ENCODE peak calls at places on chromosomes 2 and 18, in nine cellular contexts. One of them, this sample, is unnamed.

GRCh38 chr18:26710460-26711096 is 154.9 kb downstream of the AQP4 start:
- DNase-seq in choroid plexus epithelial cell: no peak
- DNase-seq in fibroblast of the conjunctiva: no peak
- DNase-seq in stimulated activated CD4-positive, alpha-beta T cell treated with anti-CD3 and anti-CD28 coated beads, Interleukin-15, amount 100 ng/mL, for 1 hour: no peak
- DNase-seq in HuH-7: no peak
- DNase-seq in IMR-90: no peak
- DNase-seq in lung: no peak
- DNase-seq in HTR-8/SVneo: no peak
- DNase-seq in activated T-cell treated with anti-CD3 and anti-CD28 coated beads for 48 hours: no peak
- DNase-seq in this sample: no peak

GRCh38 chr18:35095983-35096676 is 54.9 kb downstream of the MAPRE2 start:
- DNase-seq in choroid plexus epithelial cell: peak
- DNase-seq in fibroblast of the conjunctiva: no peak
- DNase-seq in stimulated activated CD4-positive, alpha-beta T cell treated with anti-CD3 and anti-CD28 coated beads, Interleukin-15, amount 100 ng/mL, for 1 hour: no peak
- DNase-seq in activated T-cell treated with anti-CD3 and anti-CD28 coated beads for 48 hours: no peak
- DNase-seq in lung: no peak
- DNase-seq in HTR-8/SVneo: no peak
- DNase-seq in HuH-7: no peak
- DNase-seq in IMR-90: peak
- DNase-seq in this sample: no peak

GRCh38 chr2:235855011-235855410 is 313.2 kb downstream of the GBX2 start:
- DNase-seq in fibroblast of the conjunctiva: no peak
- DNase-seq in lung: no peak
- DNase-seq in HuH-7: no peak
- DNase-seq in activated T-cell treated with anti-CD3 and anti-CD28 coated beads for 48 hours: no peak
- DNase-seq in choroid plexus epithelial cell: no peak
- DNase-seq in HTR-8/SVneo: no peak
- DNase-seq in stimulated activated CD4-positive, alpha-beta T cell treated with anti-CD3 and anti-CD28 coated beads, Interleukin-15, amount 100 ng/mL, for 1 hour: no peak
- DNase-seq in IMR-90: no peak
- DNase-seq in this sample: no peak

GRCh38 chr18:79548077-79548450 is 131.5 kb upstream of the CTDP1 start:
- DNase-seq in choroid plexus epithelial cell: no peak
- DNase-seq in stimulated activated CD4-positive, alpha-beta T cell treated with anti-CD3 and anti-CD28 coated beads, Interleukin-15, amount 100 ng/mL, for 1 hour: no peak
- DNase-seq in fibroblast of the conjunctiva: no peak
- DNase-seq in activated T-cell treated with anti-CD3 and anti-CD28 coated beads for 48 hours: no peak
- DNase-seq in HuH-7: no peak
- DNase-seq in lung: no peak
- DNase-seq in HTR-8/SVneo: no peak
- DNase-seq in IMR-90: no peak
- DNase-seq in this sample: no peak

GRCh38 chr2:134008837-134009236 is 245.0 kb upstream of the MGAT5 start:
- DNase-seq in HuH-7: no peak
- DNase-seq in IMR-90: peak
- DNase-seq in activated T-cell treated with anti-CD3 and anti-CD28 coated beads for 48 hours: no peak
- DNase-seq in fibroblast of the conjunctiva: no peak
- DNase-seq in HTR-8/SVneo: no peak
- DNase-seq in stimulated activated CD4-positive, alpha-beta T cell treated with anti-CD3 and anti-CD28 coated beads, Interleukin-15, amount 100 ng/mL, for 1 hour: no peak
- DNase-seq in choroid plexus epithelial cell: no peak
- DNase-seq in lung: no peak
- DNase-seq in this sample: no peak

GRCh38 chr18:31649449-31649848 is 34.9 kb downstream of the B4GALT6 start:
- DNase-seq in HuH-7: no peak
- DNase-seq in activated T-cell treated with anti-CD3 and anti-CD28 coated beads for 48 hours: no peak
- DNase-seq in choroid plexus epithelial cell: no peak
- DNase-seq in IMR-90: no peak
- DNase-seq in lung: no peak
- DNase-seq in HTR-8/SVneo: no peak
- DNase-seq in fibroblast of the conjunctiva: no peak
- DNase-seq in stimulated activated CD4-positive, alpha-beta T cell treated with anti-CD3 and anti-CD28 coated beads, Interleukin-15, amount 100 ng/mL, for 1 hour: no peak
- DNase-seq in this sample: no peak

GRCh38 chr18:4455113-4455811 is at the start of gene DLGAP1:
- DNase-seq in lung: peak
- DNase-seq in fibroblast of the conjunctiva: no peak
- DNase-seq in HTR-8/SVneo: no peak
- DNase-seq in activated T-cell treated with anti-CD3 and anti-CD28 coated beads for 48 hours: no peak
- DNase-seq in HuH-7: no peak
- DNase-seq in choroid plexus epithelial cell: peak
- DNase-seq in stimulated activated CD4-positive, alpha-beta T cell treated with anti-CD3 and anti-CD28 coated beads, Interleukin-15, amount 100 ng/mL, for 1 hour: no peak
- DNase-seq in IMR-90: no peak
- DNase-seq in this sample: peak

GRCh38 chr2:65265090-65266045 is 37.7 kb downstream of the ACTR2 start:
- DNase-seq in fibroblast of the conjunctiva: peak
- DNase-seq in IMR-90: peak
- DNase-seq in activated T-cell treated with anti-CD3 and anti-CD28 coated beads for 48 hours: no peak
- DNase-seq in lung: no peak
- DNase-seq in choroid plexus epithelial cell: peak
- DNase-seq in HTR-8/SVneo: peak
- DNase-seq in stimulated activated CD4-positive, alpha-beta T cell treated with anti-CD3 and anti-CD28 coated beads, Interleukin-15, amount 100 ng/mL, for 1 hour: no peak
- DNase-seq in HuH-7: peak
- DNase-seq in this sample: no peak

GRCh38 chr2:40281021-40281940 is 170.6 kb downstream of the SLC8A1 start:
- DNase-seq in choroid plexus epithelial cell: peak
- DNase-seq in fibroblast of the conjunctiva: peak
- DNase-seq in HTR-8/SVneo: peak
- DNase-seq in IMR-90: peak
- DNase-seq in HuH-7: no peak
- DNase-seq in stimulated activated CD4-positive, alpha-beta T cell treated with anti-CD3 and anti-CD28 coated beads, Interleukin-15, amount 100 ng/mL, for 1 hour: no peak
- DNase-seq in activated T-cell treated with anti-CD3 and anti-CD28 coated beads for 48 hours: no peak
- DNase-seq in lung: no peak
- DNase-seq in this sample: no peak

GRCh38 chr2:227888289-227888688 is 16.9 kb downstream of the DAW1 start:
- DNase-seq in lung: no peak
- DNase-seq in activated T-cell treated with anti-CD3 and anti-CD28 coated beads for 48 hours: no peak
- DNase-seq in stimulated activated CD4-positive, alpha-beta T cell treated with anti-CD3 and anti-CD28 coated beads, Interleukin-15, amount 100 ng/mL, for 1 hour: no peak
- DNase-seq in fibroblast of the conjunctiva: no peak
- DNase-seq in HTR-8/SVneo: no peak
- DNase-seq in choroid plexus epithelial cell: no peak
- DNase-seq in IMR-90: no peak
- DNase-seq in HuH-7: no peak
- DNase-seq in this sample: no peak

GRCh38 chr2:25076749-25077148 is 34.9 kb downstream of the EFR3B start:
- DNase-seq in HuH-7: no peak
- DNase-seq in activated T-cell treated with anti-CD3 and anti-CD28 coated beads for 48 hours: no peak
- DNase-seq in fibroblast of the conjunctiva: no peak
- DNase-seq in lung: no peak
- DNase-seq in IMR-90: no peak
- DNase-seq in choroid plexus epithelial cell: no peak
- DNase-seq in HTR-8/SVneo: no peak
- DNase-seq in stimulated activated CD4-positive, alpha-beta T cell treated with anti-CD3 and anti-CD28 coated beads, Interleukin-15, amount 100 ng/mL, for 1 hour: no peak
- DNase-seq in this sample: no peak

GRCh38 chr2:189505412-189505953 is 64.2 kb downstream of the WDR75 start:
- DNase-seq in HTR-8/SVneo: no peak
- DNase-seq in HuH-7: no peak
- DNase-seq in choroid plexus epithelial cell: no peak
- DNase-seq in stimulated activated CD4-positive, alpha-beta T cell treated with anti-CD3 and anti-CD28 coated beads, Interleukin-15, amount 100 ng/mL, for 1 hour: no peak
- DNase-seq in activated T-cell treated with anti-CD3 and anti-CD28 coated beads for 48 hours: no peak
- DNase-seq in fibroblast of the conjunctiva: no peak
- DNase-seq in lung: no peak
- DNase-seq in IMR-90: no peak
- DNase-seq in this sample: no peak

GRCh38 chr2:106759962-106760361 is 126.0 kb downstream of the ST6GAL2 start:
- DNase-seq in activated T-cell treated with anti-CD3 and anti-CD28 coated beads for 48 hours: no peak
- DNase-seq in HTR-8/SVneo: no peak
- DNase-seq in lung: no peak
- DNase-seq in HuH-7: no peak
- DNase-seq in IMR-90: no peak
- DNase-seq in stimulated activated CD4-positive, alpha-beta T cell treated with anti-CD3 and anti-CD28 coated beads, Interleukin-15, amount 100 ng/mL, for 1 hour: no peak
- DNase-seq in fibroblast of the conjunctiva: no peak
- DNase-seq in choroid plexus epithelial cell: no peak
- DNase-seq in this sample: no peak

GRCh38 chr2:207750315-207750714 is 19.4 kb downstream of the FZD5 start:
- DNase-seq in HuH-7: no peak
- DNase-seq in activated T-cell treated with anti-CD3 and anti-CD28 coated beads for 48 hours: no peak
- DNase-seq in IMR-90: no peak
- DNase-seq in fibroblast of the conjunctiva: no peak
- DNase-seq in lung: no peak
- DNase-seq in HTR-8/SVneo: no peak
- DNase-seq in choroid plexus epithelial cell: no peak
- DNase-seq in stimulated activated CD4-positive, alpha-beta T cell treated with anti-CD3 and anti-CD28 coated beads, Interleukin-15, amount 100 ng/mL, for 1 hour: no peak
- DNase-seq in this sample: no peak

GRCh38 chr2:170148161-170148560 is 29.8 kb upstream of the MYO3B start:
- DNase-seq in IMR-90: peak
- DNase-seq in HTR-8/SVneo: no peak
- DNase-seq in lung: no peak
- DNase-seq in HuH-7: no peak
- DNase-seq in fibroblast of the conjunctiva: no peak
- DNase-seq in stimulated activated CD4-positive, alpha-beta T cell treated with anti-CD3 and anti-CD28 coated beads, Interleukin-15, amount 100 ng/mL, for 1 hour: no peak
- DNase-seq in choroid plexus epithelial cell: no peak
- DNase-seq in activated T-cell treated with anti-CD3 and anti-CD28 coated beads for 48 hours: no peak
- DNase-seq in this sample: no peak

GRCh38 chr2:156435392-156435724 is 821 bp upstream of the GPD2 start:
- DNase-seq in fibroblast of the conjunctiva: no peak
- DNase-seq in activated T-cell treated with anti-CD3 and anti-CD28 coated beads for 48 hours: no peak
- DNase-seq in IMR-90: no peak
- DNase-seq in lung: no peak
- DNase-seq in choroid plexus epithelial cell: no peak
- DNase-seq in HTR-8/SVneo: no peak
- DNase-seq in stimulated activated CD4-positive, alpha-beta T cell treated with anti-CD3 and anti-CD28 coated beads, Interleukin-15, amount 100 ng/mL, for 1 hour: no peak
- DNase-seq in HuH-7: peak
- DNase-seq in this sample: no peak

GRCh38 chr2:233386382-233387041 is 32.2 kb downstream of the DGKD start:
- DNase-seq in activated T-cell treated with anti-CD3 and anti-CD28 coated beads for 48 hours: no peak
- DNase-seq in IMR-90: peak
- DNase-seq in fibroblast of the conjunctiva: peak
- DNase-seq in HuH-7: no peak
- DNase-seq in HTR-8/SVneo: no peak
- DNase-seq in choroid plexus epithelial cell: peak
- DNase-seq in lung: no peak
- DNase-seq in stimulated activated CD4-positive, alpha-beta T cell treated with anti-CD3 and anti-CD28 coated beads, Interleukin-15, amount 100 ng/mL, for 1 hour: no peak
- DNase-seq in this sample: no peak

GRCh38 chr2:225288986-225289385 is 110.5 kb upstream of the NYAP2 start:
- DNase-seq in lung: no peak
- DNase-seq in IMR-90: peak
- DNase-seq in HuH-7: no peak
- DNase-seq in stimulated activated CD4-positive, alpha-beta T cell treated with anti-CD3 and anti-CD28 coated beads, Interleukin-15, amount 100 ng/mL, for 1 hour: no peak
- DNase-seq in choroid plexus epithelial cell: peak
- DNase-seq in HTR-8/SVneo: no peak
- DNase-seq in fibroblast of the conjunctiva: no peak
- DNase-seq in activated T-cell treated with anti-CD3 and anti-CD28 coated beads for 48 hours: no peak
- DNase-seq in this sample: no peak

GRCh38 chr2:62604336-62604735 is 98.3 kb upstream of the TMEM17 start:
- DNase-seq in choroid plexus epithelial cell: peak
- DNase-seq in HTR-8/SVneo: no peak
- DNase-seq in lung: no peak
- DNase-seq in IMR-90: peak
- DNase-seq in stimulated activated CD4-positive, alpha-beta T cell treated with anti-CD3 and anti-CD28 coated beads, Interleukin-15, amount 100 ng/mL, for 1 hour: no peak
- DNase-seq in fibroblast of the conjunctiva: no peak
- DNase-seq in HuH-7: no peak
- DNase-seq in activated T-cell treated with anti-CD3 and anti-CD28 coated beads for 48 hours: no peak
- DNase-seq in this sample: no peak

GRCh38 chr2:57701391-57701791 is 345.2 kb upstream of the VRK2 start:
- DNase-seq in stimulated activated CD4-positive, alpha-beta T cell treated with anti-CD3 and anti-CD28 coated beads, Interleukin-15, amount 100 ng/mL, for 1 hour: no peak
- DNase-seq in lung: no peak
- DNase-seq in HTR-8/SVneo: no peak
- DNase-seq in fibroblast of the conjunctiva: no peak
- DNase-seq in activated T-cell treated with anti-CD3 and anti-CD28 coated beads for 48 hours: no peak
- DNase-seq in IMR-90: peak
- DNase-seq in choroid plexus epithelial cell: peak
- DNase-seq in HuH-7: no peak
- DNase-seq in this sample: no peak

GRCh38 chr2:174343638-174344455 is 9.1 kb downstream of the SP9 start:
- DNase-seq in lung: no peak
- DNase-seq in stimulated activated CD4-positive, alpha-beta T cell treated with anti-CD3 and anti-CD28 coated beads, Interleukin-15, amount 100 ng/mL, for 1 hour: no peak
- DNase-seq in fibroblast of the conjunctiva: no peak
- DNase-seq in choroid plexus epithelial cell: no peak
- DNase-seq in HuH-7: no peak
- DNase-seq in activated T-cell treated with anti-CD3 and anti-CD28 coated beads for 48 hours: no peak
- DNase-seq in HTR-8/SVneo: no peak
- DNase-seq in IMR-90: no peak
- DNase-seq in this sample: no peak

GRCh38 chr2:239024226-239024625 is 176.3 kb downstream of the TWIST2 start:
- DNase-seq in HuH-7: no peak
- DNase-seq in choroid plexus epithelial cell: no peak
- DNase-seq in fibroblast of the conjunctiva: no peak
- DNase-seq in lung: no peak
- DNase-seq in IMR-90: no peak
- DNase-seq in stimulated activated CD4-positive, alpha-beta T cell treated with anti-CD3 and anti-CD28 coated beads, Interleukin-15, amount 100 ng/mL, for 1 hour: no peak
- DNase-seq in HTR-8/SVneo: no peak
- DNase-seq in activated T-cell treated with anti-CD3 and anti-CD28 coated beads for 48 hours: no peak
- DNase-seq in this sample: no peak

GRCh38 chr2:225334524-225334923 is 65.0 kb upstream of the NYAP2 start:
- DNase-seq in activated T-cell treated with anti-CD3 and anti-CD28 coated beads for 48 hours: no peak
- DNase-seq in stimulated activated CD4-positive, alpha-beta T cell treated with anti-CD3 and anti-CD28 coated beads, Interleukin-15, amount 100 ng/mL, for 1 hour: no peak
- DNase-seq in HuH-7: no peak
- DNase-seq in IMR-90: no peak
- DNase-seq in fibroblast of the conjunctiva: peak
- DNase-seq in choroid plexus epithelial cell: peak
- DNase-seq in HTR-8/SVneo: no peak
- DNase-seq in lung: no peak
- DNase-seq in this sample: no peak

GRCh38 chr2:108927936-108928659 is 60.9 kb downstream of the EDAR start:
- DNase-seq in choroid plexus epithelial cell: peak
- DNase-seq in activated T-cell treated with anti-CD3 and anti-CD28 coated beads for 48 hours: peak
- DNase-seq in HuH-7: peak
- DNase-seq in fibroblast of the conjunctiva: peak
- DNase-seq in stimulated activated CD4-positive, alpha-beta T cell treated with anti-CD3 and anti-CD28 coated beads, Interleukin-15, amount 100 ng/mL, for 1 hour: no peak
- DNase-seq in lung: no peak
- DNase-seq in HTR-8/SVneo: peak
- DNase-seq in IMR-90: peak
- DNase-seq in this sample: no peak

GRCh38 chr2:176582990-176583481 is 313.8 kb downstream of the MTX2 start:
- DNase-seq in fibroblast of the conjunctiva: peak
- DNase-seq in stimulated activated CD4-positive, alpha-beta T cell treated with anti-CD3 and anti-CD28 coated beads, Interleukin-15, amount 100 ng/mL, for 1 hour: no peak
- DNase-seq in choroid plexus epithelial cell: peak
- DNase-seq in activated T-cell treated with anti-CD3 and anti-CD28 coated beads for 48 hours: no peak
- DNase-seq in HuH-7: no peak
- DNase-seq in IMR-90: peak
- DNase-seq in HTR-8/SVneo: peak
- DNase-seq in lung: no peak
- DNase-seq in this sample: no peak

GRCh38 chr2:151795646-151796240 is 32.5 kb downstream of the ARL5A start:
- DNase-seq in lung: no peak
- DNase-seq in choroid plexus epithelial cell: peak
- DNase-seq in HTR-8/SVneo: no peak
- DNase-seq in fibroblast of the conjunctiva: no peak
- DNase-seq in HuH-7: no peak
- DNase-seq in activated T-cell treated with anti-CD3 and anti-CD28 coated beads for 48 hours: no peak
- DNase-seq in IMR-90: peak
- DNase-seq in stimulated activated CD4-positive, alpha-beta T cell treated with anti-CD3 and anti-CD28 coated beads, Interleukin-15, amount 100 ng/mL, for 1 hour: no peak
- DNase-seq in this sample: no peak

GRCh38 chr2:43220982-43221659 is 5.3 kb downstream of the ZFP36L2 start:
- DNase-seq in IMR-90: peak
- DNase-seq in choroid plexus epithelial cell: peak
- DNase-seq in HuH-7: no peak
- DNase-seq in lung: peak
- DNase-seq in fibroblast of the conjunctiva: peak
- DNase-seq in HTR-8/SVneo: no peak
- DNase-seq in activated T-cell treated with anti-CD3 and anti-CD28 coated beads for 48 hours: no peak
- DNase-seq in stimulated activated CD4-positive, alpha-beta T cell treated with anti-CD3 and anti-CD28 coated beads, Interleukin-15, amount 100 ng/mL, for 1 hour: no peak
- DNase-seq in this sample: peak

GRCh38 chr18:22176622-22177495 is 7.5 kb downstream of the GATA6 start:
- DNase-seq in activated T-cell treated with anti-CD3 and anti-CD28 coated beads for 48 hours: no peak
- DNase-seq in HuH-7: no peak
- DNase-seq in IMR-90: no peak
- DNase-seq in choroid plexus epithelial cell: peak
- DNase-seq in lung: no peak
- DNase-seq in stimulated activated CD4-positive, alpha-beta T cell treated with anti-CD3 and anti-CD28 coated beads, Interleukin-15, amount 100 ng/mL, for 1 hour: no peak
- DNase-seq in HTR-8/SVneo: no peak
- DNase-seq in fibroblast of the conjunctiva: no peak
- DNase-seq in this sample: no peak

GRCh38 chr18:57445488-57446319 is 10.5 kb downstream of the ONECUT2 start:
- DNase-seq in choroid plexus epithelial cell: no peak
- DNase-seq in stimulated activated CD4-positive, alpha-beta T cell treated with anti-CD3 and anti-CD28 coated beads, Interleukin-15, amount 100 ng/mL, for 1 hour: no peak
- DNase-seq in lung: no peak
- DNase-seq in HuH-7: peak
- DNase-seq in HTR-8/SVneo: no peak
- DNase-seq in activated T-cell treated with anti-CD3 and anti-CD28 coated beads for 48 hours: no peak
- DNase-seq in fibroblast of the conjunctiva: no peak
- DNase-seq in IMR-90: no peak
- DNase-seq in this sample: no peak

GRCh38 chr18:31042391-31043181 is at the start of gene DSC3:
- DNase-seq in activated T-cell treated with anti-CD3 and anti-CD28 coated beads for 48 hours: no peak
- DNase-seq in HTR-8/SVneo: peak
- DNase-seq in choroid plexus epithelial cell: peak
- DNase-seq in HuH-7: peak
- DNase-seq in lung: no peak
- DNase-seq in fibroblast of the conjunctiva: no peak
- DNase-seq in stimulated activated CD4-positive, alpha-beta T cell treated with anti-CD3 and anti-CD28 coated beads, Interleukin-15, amount 100 ng/mL, for 1 hour: no peak
- DNase-seq in IMR-90: no peak
- DNase-seq in this sample: peak

GRCh38 chr2:233819884-233820765 is 34.2 kb downstream of the HJURP start:
- DNase-seq in fibroblast of the conjunctiva: no peak
- DNase-seq in lung: no peak
- DNase-seq in stimulated activated CD4-positive, alpha-beta T cell treated with anti-CD3 and anti-CD28 coated beads, Interleukin-15, amount 100 ng/mL, for 1 hour: no peak
- DNase-seq in choroid plexus epithelial cell: no peak
- DNase-seq in activated T-cell treated with anti-CD3 and anti-CD28 coated beads for 48 hours: no peak
- DNase-seq in IMR-90: no peak
- DNase-seq in HTR-8/SVneo: no peak
- DNase-seq in HuH-7: no peak
- DNase-seq in this sample: no peak